ENCODE peak calls at places on chromosomes 12 and 14, in eight cellular contexts. G, D, H, V, M, W, Y and I are unnamed samples.

GRCh38 chr12:113852695-113853490 is 113.2 kb downstream of the RBM19 start:
- DNase-seq in M (no peak), Y (no peak), D (no peak), H (no peak), G (no peak), W (no peak), V (no peak), I (no peak)

GRCh38 chr12:71216725-71217579 is 59.2 kb upstream of the TSPAN8 start:
- DNase-seq in D (peak), G (peak), Y (peak), H (peak), W (peak), M (peak), V (peak), I (peak)

GRCh38 chr14:39265032-39265431 is 31.3 kb downstream of the MIA2 start:
- DNase-seq in Y (no peak), V (peak), G (peak), W (no peak), D (no peak), H (peak), M (no peak), I (peak)

GRCh38 chr12:57611116-57611809 is at the start of gene ARHGEF25:
- DNase-seq in G (peak), H (no peak), W (peak), D (peak), V (no peak), Y (peak), M (peak), I (peak)

GRCh38 chr12:121579190-121579791 is 1.5 kb downstream of the KDM2B start:
- DNase-seq in M (peak), Y (peak), W (peak), H (no peak), D (no peak), V (peak), G (peak), I (peak)

GRCh38 chr12:47776471-47777143 is 3.6 kb downstream of the SLC48A1 start:
- DNase-seq in H (no peak), G (no peak), W (no peak), V (no peak), D (no peak), Y (no peak), M (no peak), I (no peak)

GRCh38 chr12:118102070-118102469 is 1.7 kb downstream of the VSIG10 start:
- DNase-seq in M (no peak), D (no peak), H (peak), W (no peak), G (peak), V (no peak), Y (no peak), I (peak)

GRCh38 chr12:93299262-93299846 is 78.4 kb upstream of the NUDT4 start:
- DNase-seq in M (no peak), Y (peak), G (no peak), H (no peak), V (no peak), W (no peak), D (no peak), I (no peak)

GRCh38 chr12:79848321-79848720 is 86.6 kb downstream of the PPP1R12A start:
- DNase-seq in H (no peak), M (no peak), G (no peak), W (no peak), Y (no peak), D (no peak), V (no peak), I (peak)
- TF ChIP-seq EZH2phosphoT487 in H (no peak), M (no peak), G (no peak), W (no peak), Y (no peak), D (no peak), V (no peak), I (no peak)

GRCh38 chr12:19129486-19130223 is at the start of gene PLEKHA5:
- DNase-seq in Y (peak), H (peak), V (no peak), G (peak), W (peak), M (peak), D (peak), I (peak)
- TF ChIP-seq CTCF in Y (no peak), H (no peak), V (no peak), G (no peak), W (no peak), M (no peak), D (peak), I (peak)

DNA sequence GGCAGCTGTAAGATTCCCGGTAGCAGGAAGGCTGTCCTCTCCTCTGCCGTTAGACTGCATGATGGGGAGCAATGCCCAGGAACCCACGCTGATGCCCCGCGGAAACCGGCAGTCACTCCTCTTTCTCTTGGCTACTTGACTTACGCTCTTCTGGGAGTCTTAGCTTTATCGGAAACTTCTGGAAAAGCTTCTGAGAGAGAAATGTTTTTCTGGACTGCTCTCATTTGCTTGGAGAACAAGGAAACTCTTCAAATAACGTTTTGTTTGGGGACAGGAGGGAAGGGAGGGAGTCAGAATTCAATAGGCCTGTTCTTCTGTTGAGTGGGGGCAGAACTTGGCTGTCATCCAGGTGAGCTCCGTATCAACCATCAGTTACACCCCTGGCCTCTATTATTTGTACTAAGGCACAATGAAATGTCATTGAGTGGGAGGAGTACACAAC is 128.0 kb upstream of the MAX start:
- DNase-seq in H (no peak), V (no peak), W (no peak), M (no peak), Y (peak), G (no peak), D (no peak), I (peak)
- TF ChIP-seq EZH2phosphoT487 in H (no peak), V (no peak), W (no peak), M (no peak), Y (no peak), G (no peak), D (no peak), I (no peak)

DNA sequence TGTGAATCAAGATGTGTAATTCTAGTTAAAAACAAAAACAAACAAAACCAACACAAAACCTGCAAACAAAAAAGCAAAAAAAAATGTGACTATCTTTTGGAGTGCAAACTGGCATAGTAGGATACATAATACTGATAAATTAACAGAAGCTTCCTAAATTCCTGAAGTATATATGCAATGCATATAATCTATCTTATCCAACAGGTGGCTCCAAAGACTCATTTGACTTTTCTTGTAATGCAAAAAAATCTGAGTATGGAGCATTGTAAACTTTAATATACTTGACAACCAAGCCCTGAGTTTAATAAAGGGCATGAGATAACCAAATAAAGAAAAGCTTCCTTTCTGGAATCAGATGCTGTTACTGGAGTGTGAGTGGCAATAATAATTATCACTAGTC is 1003.6 kb downstream of the FSCB start:
- DNase-seq in H (no peak), Y (no peak), W (peak), M (no peak), G (peak), V (no peak), D (peak), I (peak)
- TF ChIP-seq CTCF in H (no peak), Y (peak), W (peak), M (peak), G (peak), V (no peak), D (peak), I (peak)

GRCh38 chr14:92693998-92694780 is 54.2 kb downstream of the LGMN start:
- DNase-seq in W (no peak), H (peak), M (no peak), Y (no peak), V (no peak), G (peak), D (no peak), I (peak)

GRCh38 chr14:92695562-92695961 is 52.9 kb downstream of the LGMN start:
- DNase-seq in W (no peak), H (no peak), V (no peak), Y (no peak), D (no peak), G (no peak), M (no peak), I (no peak)

GRCh38 chr14:92690171-92691011 is 58.0 kb downstream of the LGMN start:
- DNase-seq in D (no peak), W (peak), M (no peak), G (peak), V (peak), H (peak), Y (peak), I (peak)

GRCh38 chr14:92694807-92695206 is 53.6 kb downstream of the LGMN start:
- DNase-seq in Y (no peak), V (no peak), D (no peak), G (no peak), H (no peak), M (no peak), W (no peak), I (no peak)

DNA sequence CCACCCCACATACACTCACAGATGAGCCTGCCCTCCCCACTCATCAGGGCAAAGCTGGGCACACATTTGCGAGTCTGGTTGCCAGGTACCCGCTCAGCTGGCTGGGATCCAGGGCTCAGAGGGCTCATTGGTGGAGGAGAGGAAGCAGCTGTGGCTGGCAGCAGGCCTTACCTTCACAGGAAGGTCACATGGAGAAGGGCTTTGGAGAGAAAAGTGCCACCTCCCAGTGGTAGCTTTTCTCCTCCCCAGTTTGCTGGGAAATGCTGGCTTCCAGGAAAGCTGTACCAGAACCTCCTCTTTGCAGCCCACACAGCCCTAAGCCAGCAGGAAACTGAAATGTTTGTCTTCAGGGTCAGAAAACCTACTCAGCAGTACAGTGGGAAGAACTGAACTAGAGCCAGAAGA is 55.6 kb downstream of the LGMN start:
- DNase-seq in M (no peak), H (no peak), D (peak), G (peak), W (no peak), Y (peak), V (no peak), I (no peak)
- TF ChIP-seq EZH2phosphoT487 in M (no peak), H (no peak), D (no peak), G (no peak), W (no peak), Y (no peak), V (no peak), I (no peak)

GRCh38 chr14:22131749-22132476 is 457.1 kb downstream of the DAD1 start:
- DNase-seq in M (peak), W (peak), V (peak), G (peak), D (peak), H (no peak), Y (no peak), I (no peak)
- TF ChIP-seq CTCF in M (peak), W (peak), V (peak), G (peak), D (peak), H (no peak), Y (peak), I (peak)

GRCh38 chr14:34993444-34993843 is 10.7 kb downstream of the SRP54 start:
- DNase-seq in H (no peak), D (no peak), V (no peak), W (no peak), G (no peak), M (no peak), Y (no peak), I (no peak)
- TF ChIP-seq EZH2phosphoT487 in H (no peak), D (no peak), V (no peak), W (no peak), G (no peak), M (no peak), Y (no peak), I (no peak)

GRCh38 chr12:116202940-116203339 is 74.6 kb downstream of the MED13L start:
- DNase-seq in H (no peak), M (no peak), Y (no peak), V (no peak), G (no peak), D (no peak), W (peak), I (peak)
- TF ChIP-seq CTCF in H (no peak), M (no peak), Y (peak), V (no peak), G (no peak), D (no peak), W (peak), I (peak)

GRCh38 chr14:23154876-23155587 is 28.4 kb downstream of the SLC7A8 start:
- DNase-seq in H (no peak), M (peak), W (peak), Y (no peak), V (no peak), D (no peak), G (peak), I (peak)
- TF ChIP-seq EZH2phosphoT487 in H (no peak), M (no peak), W (no peak), Y (no peak), V (no peak), D (no peak), G (no peak), I (no peak)